ENCODE peak calls at places on chromosome 12, in ten cellular contexts. V is stimulated activated CD8-positive, alpha-beta memory T cell treated with anti-CD3 and anti-CD28 coated beads, Interleukin-7, amount 100 ng/mL, for 1 hour; D is activated CD8-positive, alpha-beta memory T cell treated with anti-CD3 and anti-CD28 coated beads, Interleukin-2, amount 50 U/mL, for 4 hours; W is C1 segment of cervical spinal cord; Y is T-helper 9 cell; R is upper lobe of right lung; S is neural crest cell; B is ovary; I is T follicular helper cell; E is H54. T is an unnamed sample.

GRCh38 chr12:52235822-52236291 is 2.8 kb downstream of the KRT7 start:
- DNase-seq in D (no peak), I (no peak), E (no peak), V (no peak), W (no peak), Y (no peak), R (no peak), B (no peak), S (no peak), T (no peak)

GRCh38 chr12:46692606-46693005 is 133.2 kb downstream of the SLC38A4 start:
- DNase-seq in R (no peak), E (no peak), I (no peak), D (no peak), Y (no peak), V (no peak), B (no peak), W (no peak), S (no peak), T (no peak)

GRCh38 chr12:52294803-52295202 is 3.5 kb upstream of the KRT81 start:
- DNase-seq in D (no peak), R (no peak), Y (no peak), S (no peak), I (no peak), B (no peak), W (no peak), V (no peak), E (no peak), T (no peak)

GRCh38 chr12:94141892-94142291 is 6.5 kb upstream of the PLXNC1 start:
- DNase-seq in Y (no peak), I (no peak), D (no peak), V (no peak), W (no peak), S (no peak), E (no peak), R (no peak), B (no peak), T (no peak)

GRCh38 chr12:102462386-102462785 is 18.0 kb downstream of the IGF1 start:
- DNase-seq in I (no peak), S (no peak), Y (no peak), B (no peak), D (no peak), R (no peak), W (no peak), E (no peak), V (no peak), T (no peak)

GRCh38 chr12:3199551-3200031 is 122.4 kb downstream of the TSPAN9 start:
- DNase-seq in B (peak), R (no peak), I (no peak), S (peak), V (no peak), W (no peak), D (no peak), E (no peak), Y (no peak), T (no peak)

GRCh38 chr12:81588609-81589008 is 170.5 kb downstream of the PPFIA2 start:
- DNase-seq in D (no peak), S (no peak), V (no peak), E (no peak), W (no peak), Y (no peak), R (no peak), B (no peak), I (no peak), T (no peak)

GRCh38 chr12:132881853-132882252 is 5.6 kb downstream of the CHFR start:
- DNase-seq in R (no peak), D (no peak), Y (no peak), V (no peak), W (no peak), E (no peak), S (no peak), I (no peak), B (no peak), T (no peak)

GRCh38 chr12:66103011-66103913 is 27.3 kb downstream of the LLPH start:
- DNase-seq in S (no peak), I (no peak), W (no peak), Y (no peak), V (no peak), R (no peak), B (no peak), E (no peak), D (no peak), T (no peak)

GRCh38 chr12:9319044-9319841 is 111.0 kb upstream of the PZP start:
- DNase-seq in I (no peak), Y (no peak), V (no peak), S (no peak), E (no peak), D (no peak), B (no peak), W (no peak), R (no peak), T (no peak)

GRCh38 chr12:5185435-5186069 is 141.9 kb downstream of the KCNA5 start:
- DNase-seq in W (no peak), R (no peak), E (no peak), D (no peak), I (no peak), B (no peak), Y (no peak), S (no peak), V (no peak), T (no peak)

GRCh38 chr12:130634866-130635265 is 81.2 kb downstream of the RIMBP2 start:
- DNase-seq in S (no peak), R (no peak), W (no peak), B (no peak), Y (no peak), I (no peak), E (no peak), D (no peak), V (no peak), T (no peak)

GRCh38 chr12:34292736-34293625 is 270.7 kb downstream of the ALG10 start:
- DNase-seq in D (peak), Y (no peak), R (peak), W (no peak), E (no peak), B (peak), I (no peak), V (no peak), S (no peak), T (no peak)

GRCh38 chr12:27843714-27844245 is 63.7 kb upstream of the MANSC4 start:
- DNase-seq in E (no peak), D (no peak), Y (no peak), S (no peak), B (no peak), R (no peak), W (no peak), V (no peak), I (no peak), T (no peak)

GRCh38 chr12:53645191-53645590 is 19.0 kb upstream of the ATF7 start:
- DNase-seq in R (no peak), V (no peak), B (no peak), D (no peak), E (no peak), W (no peak), Y (no peak), S (no peak), I (no peak), T (peak)

GRCh38 chr12:25377475-25378179 is 126.9 kb upstream of the KRAS start:
- DNase-seq in S (no peak), Y (no peak), R (no peak), E (no peak), B (no peak), W (no peak), V (no peak), D (no peak), I (peak), T (no peak)

GRCh38 chr12:51907083-51907863 is at the start of gene ACVRL1:
- DNase-seq in I (no peak), Y (no peak), D (no peak), E (no peak), V (no peak), R (no peak), B (no peak), W (no peak), S (no peak), T (no peak)

GRCh38 chr12:6700646-6701051 is at the start of gene PIANP:
- DNase-seq in W (no peak), E (no peak), B (no peak), I (peak), R (peak), V (no peak), S (peak), D (peak), Y (peak), T (no peak)

GRCh38 chr12:13099910-13100609 is 3.4 kb downstream of the GSG1 start:
- DNase-seq in D (no peak), B (no peak), V (no peak), R (no peak), Y (no peak), E (no peak), I (no peak), W (no peak), S (no peak), T (no peak)

GRCh38 chr12:31246470-31246850 is 79.5 kb downstream of the SINHCAF start:
- DNase-seq in D (no peak), R (no peak), Y (no peak), V (no peak), E (no peak), W (no peak), I (no peak), S (no peak), B (no peak), T (no peak)

GRCh38 chr12:1948883-1949282 is 30.4 kb upstream of the CACNA2D4 start:
- DNase-seq in I (no peak), Y (no peak), W (no peak), S (no peak), D (no peak), R (no peak), V (no peak), E (no peak), B (no peak), T (no peak)

GRCh38 chr12:75840994-75841355 is 190.6 kb downstream of the PHLDA1 start:
- DNase-seq in D (no peak), V (no peak), Y (no peak), W (no peak), I (no peak), B (no peak), E (no peak), R (no peak), S (no peak), T (no peak)

GRCh38 chr12:19200261-19200660 is 70.7 kb downstream of the PLEKHA5 start:
- DNase-seq in S (no peak), B (no peak), V (no peak), D (no peak), E (no peak), R (no peak), I (no peak), Y (no peak), W (no peak), T (no peak)

GRCh38 chr12:24752763-24753462 is 196.0 kb downstream of the BCAT1 start:
- DNase-seq in W (no peak), B (no peak), V (no peak), Y (no peak), R (no peak), D (no peak), I (no peak), E (no peak), S (no peak), T (no peak)

GRCh38 chr12:115404761-115405470 is 720.9 kb upstream of the TBX3 start:
- DNase-seq in D (no peak), B (no peak), R (no peak), I (no peak), W (no peak), V (no peak), E (peak), Y (no peak), S (no peak), T (no peak)

GRCh38 chr12:86712425-86712843 is 456.2 kb upstream of the MGAT4C start:
- DNase-seq in V (no peak), Y (no peak), E (peak), D (no peak), W (no peak), I (no peak), S (no peak), R (no peak), B (no peak), T (peak)

GRCh38 chr12:8508912-8509841 is 4.1 kb upstream of the CLEC4D start:
- DNase-seq in E (no peak), S (no peak), R (peak), W (no peak), V (no peak), Y (no peak), I (no peak), D (no peak), B (no peak), T (no peak)

GRCh38 chr12:94650143-94651056 is at the start of gene TMCC3:
- DNase-seq in S (peak), W (peak), I (no peak), Y (no peak), B (peak), R (peak), E (no peak), V (no peak), D (peak), T (no peak)

GRCh38 chr12:127964717-127965116 is 302.3 kb upstream of the TMEM132C start:
- DNase-seq in E (no peak), V (no peak), D (no peak), S (no peak), W (no peak), Y (no peak), B (no peak), I (no peak), R (no peak), T (no peak)

GRCh38 chr12:120783197-120783596 is 57.6 kb downstream of the ACADS start:
- DNase-seq in E (peak), B (no peak), V (no peak), W (no peak), S (no peak), R (no peak), D (no peak), I (no peak), Y (no peak), T (no peak)

GRCh38 chr12:88574278-88574677 is 6.0 kb downstream of the KITLG start:
- DNase-seq in W (no peak), D (no peak), Y (no peak), E (no peak), R (no peak), B (no peak), S (no peak), V (no peak), I (no peak), T (no peak)

GRCh38 chr12:113154351-113154973 is 4.9 kb downstream of the CFAP73 start:
- DNase-seq in D (no peak), E (no peak), Y (no peak), B (no peak), W (no peak), V (no peak), R (no peak), I (no peak), S (no peak), T (no peak)

GRCh38 chr12:111932241-111932640 is 80.7 kb downstream of the TMEM116 start:
- DNase-seq in V (no peak), W (no peak), S (no peak), R (no peak), Y (no peak), I (no peak), B (no peak), E (no peak), D (no peak), T (no peak)

T was measured in NCI-H446 treated with DMSO at 0.1 percent for 48 hours.